ENCODE peak calls at places on chromosome 17, in four cellular contexts. E is body of pancreas; W is effector memory CD4-positive, alpha-beta T cell; I is HAP-1. F is an unnamed sample. For H3K4me1, the result is how much of the 10 kb centered on the place peaks cover.

GRCh38 chr17:55873017-55873758 is 122.3 kb downstream of the PCTP start:
- DNase-seq in E (no peak), I (no peak), W (no peak), F (no peak)

GRCh38 chr17:78684026-78684425 is 98.0 kb downstream of the CYTH1 start:
- DNase-seq in W (no peak), I (no peak), E (no peak), F (no peak)

GRCh38 chr17:75664099-75664549 is 2.8 kb downstream of the RECQL5 start:
- DNase-seq in W (no peak), E (no peak), I (no peak), F (no peak)

GRCh38 chr17:63024716-63025115 is 58.7 kb downstream of the TANC2 start:
- DNase-seq in W (no peak), I (no peak), E (no peak), F (no peak)

GRCh38 chr17:59038734-59039133 is 67.9 kb downstream of the TRIM37 start:
- DNase-seq in W (no peak), E (peak), I (no peak), F (peak)

GRCh38 chr17:40139566-40140058 is 725 bp upstream of the CASC3 start:
- DNase-seq in I (peak), W (no peak), E (peak), F (no peak)

GRCh38 chr17:4157618-4158333 is 14.8 kb downstream of the CYB5D2 start:
- DNase-seq in W (no peak), E (no peak), I (no peak), F (no peak)

GRCh38 chr17:65633988-65634387 is 72.5 kb upstream of the AXIN2 start:
- DNase-seq in E (peak), I (no peak), W (no peak), F (no peak)

GRCh38 chr17:38598536-38598935 is 7.2 kb downstream of the SRCIN1 start:
- DNase-seq in W (no peak), E (peak), I (peak), F (no peak)

GRCh38 chr17:51612692-51613091 is 352.3 kb downstream of the UTP18 start:
- DNase-seq in W (no peak), I (no peak), E (no peak), F (no peak)

GRCh38 chr17:2655526-2655925 is 56.0 kb downstream of the CLUH start:
- DNase-seq in W (no peak), I (no peak), E (no peak), F (no peak)

GRCh38 chr17:54426287-54426886 is 474.3 kb upstream of the TOM1L1 start:
- DNase-seq in W (no peak), E (no peak), I (peak), F (no peak)

GRCh38 chr17:77892031-77892430 is 66.5 kb upstream of the TNRC6C start:
- DNase-seq in E (no peak), I (no peak), W (no peak), F (no peak)

GRCh38 chr17:48842746-48843145 is 11.9 kb downstream of the CALCOCO2 start:
- DNase-seq in I (no peak), W (no peak), E (no peak), F (no peak)

GRCh38 chr17:82933006-82933310 is 93.1 kb upstream of the ZNF750 start:
- DNase-seq in E (no peak), W (no peak), I (no peak), F (no peak)

GRCh38 chr17:21278304-21279197 is 6.0 kb upstream of the MAP2K3 start:
- DNase-seq in W (peak), I (no peak), E (peak), F (peak)

GRCh38 chr17:19723967-19724366 is 7.6 kb upstream of the SLC47A2 start:
- DNase-seq in I (no peak), W (no peak), E (no peak), F (no peak)

GRCh38 chr17:35129973-35130351 is 8.5 kb downstream of the FNDC8 start:
- DNase-seq in E (no peak), W (no peak), I (no peak), F (no peak)

GRCh38 chr17:67095803-67096202 is 51.4 kb downstream of the CACNG1 start:
- DNase-seq in E (no peak), I (no peak), W (no peak), F (no peak)

GRCh38 chr17:78166416-78166815 is 2.0 kb upstream of the SYNGR2 start:
- DNase-seq in I (no peak), W (no peak), E (no peak), F (no peak)

GRCh38 chr17:4504188-4504587 is 5.5 kb downstream of the SPNS2 start:
- DNase-seq in I (no peak), W (no peak), E (no peak), F (no peak)

GRCh38 chr17:74825003-74825627 is 34.6 kb downstream of the GRIN2C start:
- DNase-seq in W (no peak), I (no peak), E (no peak), F (no peak)

GRCh38 chr17:7042507-7043194 is 1.2 kb downstream of the SLC16A11 start:
- DNase-seq in E (no peak), I (no peak), W (peak), F (no peak)

GRCh38 chr17:13939222-13939621 is 130.1 kb upstream of the COX10 start:
- DNase-seq in E (no peak), I (no peak), W (no peak), F (no peak)

GRCh38 chr17:7882068-7882467 is 6.5 kb upstream of the CHD3 start:
- DNase-seq in W (no peak), E (no peak), I (no peak), F (no peak)

GRCh38 chr17:17874478-17874877 is 37.7 kb upstream of the SREBF1 start:
- DNase-seq in W (no peak), E (no peak), I (no peak), F (no peak)

GRCh38 chr17:59533694-59534093 is 31.7 kb upstream of the DHX40 start:
- DNase-seq in E (no peak), I (no peak), W (no peak), F (no peak)

GRCh38 chr17:78304549-78305037 is 55.3 kb downstream of the SOCS3 start:
- DNase-seq in W (no peak), I (no peak), E (no peak), F (no peak)

GRCh38 chr17:74744714-74745547 is 3.5 kb upstream of the NHERF1 start:
- DNase-seq in W (peak), E (peak), I (peak), F (peak)

GRCh38 chr17:76544123-76544915 is 4.5 kb downstream of the PRCD start:
- DNase-seq in W (no peak), E (no peak), I (no peak), F (no peak)

GRCh38 chr17:6347776-6348175 is 87.1 kb downstream of the AIPL1 start:
- DNase-seq in E (no peak), W (no peak), I (no peak), F (no peak)

GRCh38 chr17:45022655-45023339 is 28.6 kb downstream of the DCAKD start:
- DNase-seq in I (no peak), W (no peak), E (no peak), F (no peak)

GRCh38 chr17:48236681-48237134 is 129.1 kb downstream of the SNX11 start:
- DNase-seq in E (no peak), I (no peak), W (no peak), F (peak)

GRCh38 chr17:72390675-72391501 is 270.1 kb downstream of the SOX9 start:
- DNase-seq in I (no peak), W (no peak), E (no peak), F (no peak)

GRCh38 chr17:72387487-72387886 is 266.7 kb downstream of the SOX9 start:
- DNase-seq in E (no peak), I (no peak), W (no peak), F (no peak)

GRCh38 chr17:72386619-72387237 is 265.9 kb downstream of the SOX9 start:
- DNase-seq in I (no peak), W (no peak), E (no peak), F (no peak)

GRCh38 chr17:72387969-72388368 is 267.1 kb downstream of the SOX9 start:
- DNase-seq in E (no peak), I (no peak), W (no peak), F (no peak)

DNA sequence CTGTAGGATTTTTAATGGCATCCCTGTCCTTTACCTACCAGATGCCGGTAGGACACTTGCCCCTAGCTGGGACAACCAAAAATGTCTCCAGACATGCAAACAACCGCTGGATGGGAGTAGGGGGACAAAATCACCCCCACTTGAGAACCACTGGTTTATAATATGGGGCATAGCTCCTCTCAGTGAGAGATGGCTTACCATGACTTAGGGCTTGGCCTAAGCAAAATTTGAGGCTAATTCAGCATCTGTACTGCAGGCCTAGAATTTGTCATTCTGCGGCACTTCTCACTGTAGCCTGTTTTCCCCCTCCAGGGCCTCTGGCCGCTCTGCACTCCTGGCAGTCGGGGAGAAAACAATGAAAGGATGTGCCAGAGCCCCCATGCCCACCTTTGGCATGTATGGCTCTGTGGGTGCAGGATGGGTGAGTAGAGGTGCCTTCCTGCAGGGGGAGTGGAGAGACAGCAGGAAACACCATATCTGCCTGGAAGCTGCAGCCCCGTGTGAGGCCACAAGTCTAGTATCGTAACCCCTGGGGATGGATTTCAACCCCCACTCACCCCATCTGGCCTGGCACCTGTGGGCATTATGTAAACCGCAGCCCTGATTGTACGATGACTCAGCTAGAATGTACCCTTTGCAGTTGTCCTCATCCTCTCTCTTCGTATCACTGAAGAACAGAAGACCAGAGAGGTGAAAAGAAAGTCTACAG is 268.1 kb downstream of the SOX9 start:
- DNase-seq in W (no peak), E (no peak), I (no peak), F (no peak)
- H3K4me1 ChIP-seq in W (under half), E (under half), I (under half), F (under half)

DNA sequence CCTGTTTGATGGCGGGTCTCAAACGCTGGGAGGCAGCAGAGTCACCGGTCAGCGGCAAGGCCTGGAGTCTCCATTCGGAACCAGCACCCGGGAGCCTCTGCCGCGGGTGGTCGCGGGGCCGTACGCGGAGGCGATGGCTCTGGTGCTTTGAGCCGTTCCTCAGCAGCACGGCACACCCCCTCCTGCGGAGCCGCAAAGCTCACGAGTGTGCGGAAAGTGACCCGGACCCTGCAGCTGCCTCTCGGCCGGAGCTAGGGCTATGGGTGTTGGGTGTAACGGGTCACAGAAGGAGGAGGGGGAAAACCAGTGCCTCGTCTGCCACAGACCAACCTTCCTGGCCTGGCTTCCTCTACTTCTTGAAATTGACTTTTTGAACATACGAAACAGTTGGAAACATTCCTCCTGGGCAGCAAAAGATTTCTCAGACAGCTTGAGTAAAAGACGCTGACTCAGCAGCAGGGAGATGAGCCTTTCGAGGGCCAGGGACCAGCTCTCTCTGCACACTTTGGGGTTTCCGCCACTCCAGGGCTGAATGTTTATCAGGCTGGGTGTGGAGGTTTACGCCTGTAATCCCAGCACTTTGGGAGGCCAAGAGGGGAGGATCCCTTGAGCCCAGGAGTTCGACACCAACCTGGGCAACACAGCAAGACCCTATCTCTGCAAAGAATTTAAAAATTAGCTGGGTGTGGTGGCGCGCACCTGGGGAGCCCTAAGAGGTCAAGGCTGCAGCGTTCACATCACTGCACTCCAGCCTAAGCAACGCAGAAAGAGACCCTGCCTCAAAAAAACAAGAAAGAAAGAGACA is 26.4 kb upstream of the PITPNA start:
- DNase-seq in I (no peak), E (peak), W (no peak), F (no peak)
- H3K4me1 ChIP-seq in I (under half), E (under half), W (under half), F (under half)

DNA sequence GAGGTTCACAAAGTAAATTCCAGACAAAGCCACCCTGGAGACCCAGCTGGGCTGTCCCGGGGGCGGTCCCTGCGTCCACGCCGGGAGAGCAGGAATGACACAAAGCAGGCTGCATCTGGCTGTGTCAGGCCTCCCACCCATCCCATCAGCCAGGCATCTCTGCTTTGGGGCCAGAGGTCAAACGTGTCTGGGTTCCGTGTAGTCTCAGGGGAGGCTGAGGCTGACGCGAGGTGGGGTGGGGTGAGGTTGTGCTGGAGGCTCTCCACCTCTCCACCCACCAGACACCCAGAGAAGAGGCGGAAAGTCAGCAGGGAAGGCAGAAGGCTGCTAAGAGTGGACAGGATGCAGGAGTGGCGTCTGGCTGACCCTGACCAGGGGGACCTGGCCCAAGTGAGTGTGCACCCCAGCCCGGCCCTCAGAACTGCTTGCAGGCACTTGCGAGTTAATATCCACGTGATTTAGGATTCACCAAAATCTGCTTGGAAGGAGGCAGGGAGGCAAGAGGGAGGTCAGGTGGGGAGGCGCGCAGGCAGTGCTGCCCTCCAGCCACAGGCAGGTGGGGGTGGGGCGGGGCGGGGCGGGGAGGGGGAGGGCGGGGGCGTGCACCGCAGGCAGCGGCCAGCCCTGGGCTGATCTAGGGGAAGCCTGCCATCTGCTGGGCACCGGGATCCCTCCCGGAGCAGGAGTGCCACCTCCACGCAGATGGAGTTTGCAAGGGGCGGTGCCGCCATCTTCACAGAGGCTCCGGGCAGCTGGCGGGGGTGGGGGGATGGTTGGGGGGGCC is 44.3 kb downstream of the TBC1D16 start:
- DNase-seq in W (peak), E (peak), I (peak), F (peak)
- H3K4me1 ChIP-seq in W (under half), E (half or more), I (under half), F (under half)

DNA sequence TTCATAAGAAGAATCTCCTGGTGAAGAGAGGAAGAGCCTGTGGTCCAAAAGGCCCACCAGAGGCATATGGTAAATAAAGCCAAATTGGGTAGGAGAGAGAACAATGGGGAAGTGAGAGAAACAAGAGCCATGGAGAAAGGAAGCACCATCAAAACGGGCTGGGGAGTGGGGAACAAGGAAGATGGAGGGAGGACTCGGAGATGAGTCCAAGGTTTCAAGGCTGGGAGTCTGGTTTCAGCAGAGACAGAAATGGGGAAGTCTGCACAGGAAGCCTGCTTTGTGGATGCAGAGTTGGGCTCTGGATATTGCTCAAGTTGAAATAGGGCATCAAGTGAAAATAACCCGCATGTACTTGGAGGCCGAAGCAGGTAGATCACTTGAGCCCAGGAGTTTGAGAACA is 9.9 kb downstream of the PIK3R5 start:
- DNase-seq in I (no peak), W (no peak), E (peak), F (no peak)
- H3K4me1 ChIP-seq in I (under half), W (half or more), E (under half), F (half or more)

GRCh38 chr17:42853004-42853403 is 2.0 kb downstream of the AOC3 start:
- DNase-seq in E (no peak), W (no peak), I (no peak), F (no peak)

GRCh38 chr17:42852351-42852750 is 1.4 kb downstream of the AOC3 start:
- DNase-seq in E (no peak), I (no peak), W (no peak), F (no peak)

GRCh38 chr17:42853968-42854790 is 3.2 kb downstream of the AOC3 start:
- DNase-seq in E (no peak), W (no peak), I (no peak), F (no peak)

GRCh38 chr17:42855048-42855596 is 4.1 kb downstream of the AOC3 start:
- DNase-seq in I (no peak), E (no peak), W (no peak), F (no peak)

GRCh38 chr17:42853597-42853967 is 2.6 kb downstream of the AOC3 start:
- DNase-seq in W (no peak), E (no peak), I (no peak), F (no peak)
- H3K4me1 ChIP-seq in W (under half), E (under half), I (under half), F (under half)

GRCh38 chr17:27569257-27569722 is 61.7 kb upstream of the LGALS9 start:
- DNase-seq in W (no peak), I (peak), E (peak), F (no peak)
- H3K4me1 ChIP-seq in W (under half), I (under half), E (half or more), F (under half)